ENCODE peak calls at places on chromosomes 11 and 22, in nine cellular contexts. W is colonic mucosa; D is A549; P is RWPE2; S is CD4-positive, CD25-positive, alpha-beta regulatory T cell; L is IMR-90; T is hepatocyte; J is upper lobe of right lung; E is adrenal gland. G is an unnamed sample. For H3K4me1, the result is how much of the 10 kb centered on the place peaks cover.

GRCh38 chr11:129308241-129308865 is 67.3 kb upstream of the BARX2 start:
- DNase-seq in W (no peak), D (no peak), P (no peak), S (no peak), L (no peak), T (no peak), J (no peak), E (no peak), G (no peak)

GRCh38 chr22:17247832-17248231 is 28.6 kb upstream of the ADA2 start:
- DNase-seq in W (no peak), D (no peak), P (no peak), S (no peak), L (no peak), T (no peak), J (no peak), E (no peak), G (no peak)

GRCh38 chr11:27912916-27913315 is 195.0 kb downstream of the KIF18A start:
- DNase-seq in W (no peak), D (no peak), P (no peak), S (no peak), L (peak), T (no peak), J (no peak), E (no peak), G (no peak)

GRCh38 chr11:75025561-75025960 is 36.8 kb downstream of the NEU3 start:
- DNase-seq in W (no peak), D (no peak), P (no peak), S (no peak), L (no peak), T (no peak), J (no peak), E (no peak), G (no peak)

GRCh38 chr11:128716231-128716630 is 22.4 kb downstream of the FLI1 start:
- DNase-seq in W (no peak), D (no peak), P (no peak), S (no peak), L (no peak), T (peak), J (no peak), E (no peak), G (no peak)

GRCh38 chr11:120409655-120410054 is 73.4 kb downstream of the ARHGEF12 start:
- DNase-seq in W (no peak), D (no peak), P (no peak), S (no peak), L (peak), T (no peak), J (no peak), E (no peak), G (no peak)

GRCh38 chr11:8290122-8290810 is 26.6 kb upstream of the LMO1 start:
- DNase-seq in W (peak), D (no peak), P (no peak), S (no peak), L (no peak), T (no peak), J (no peak), E (peak), G (peak)

GRCh38 chr11:66100272-66101037 is 30.4 kb downstream of the PACS1 start:
- DNase-seq in W (peak), D (peak), P (no peak), S (peak), L (no peak), T (no peak), J (peak), E (peak), G (peak)

GRCh38 chr11:78228467-78228866 is 39.7 kb downstream of the USP35 start:
- DNase-seq in W (peak), D (peak), P (no peak), S (peak), L (peak), T (peak), J (no peak), E (peak), G (no peak)

GRCh38 chr22:46180370-46181137 is 30.2 kb downstream of the PPARA start:
- DNase-seq in W (no peak), D (no peak), P (no peak), S (no peak), L (no peak), T (no peak), J (no peak), E (peak), G (no peak)

GRCh38 chr22:46179748-46180147 is 29.4 kb downstream of the PPARA start:
- DNase-seq in W (no peak), D (no peak), P (no peak), S (no peak), L (no peak), T (no peak), J (no peak), E (no peak), G (no peak)

GRCh38 chr22:46185263-46185662 is 34.9 kb downstream of the PPARA start:
- DNase-seq in W (no peak), D (no peak), P (no peak), S (no peak), L (no peak), T (no peak), J (no peak), E (no peak), G (no peak)

GRCh38 chr22:46187862-46188261 is 37.5 kb downstream of the PPARA start:
- DNase-seq in W (no peak), D (no peak), P (no peak), S (no peak), L (no peak), T (no peak), J (no peak), E (no peak), G (no peak)

GRCh38 chr22:46183733-46184132 is 33.4 kb downstream of the PPARA start:
- DNase-seq in W (no peak), D (no peak), P (no peak), S (no peak), L (no peak), T (no peak), J (no peak), E (peak), G (no peak)
- H3K27ac ChIP-seq in W (no peak), D (no peak), P (no peak), S (no peak), L (no peak), T (no peak), J (no peak), E (no peak), G (no peak)

DNA sequence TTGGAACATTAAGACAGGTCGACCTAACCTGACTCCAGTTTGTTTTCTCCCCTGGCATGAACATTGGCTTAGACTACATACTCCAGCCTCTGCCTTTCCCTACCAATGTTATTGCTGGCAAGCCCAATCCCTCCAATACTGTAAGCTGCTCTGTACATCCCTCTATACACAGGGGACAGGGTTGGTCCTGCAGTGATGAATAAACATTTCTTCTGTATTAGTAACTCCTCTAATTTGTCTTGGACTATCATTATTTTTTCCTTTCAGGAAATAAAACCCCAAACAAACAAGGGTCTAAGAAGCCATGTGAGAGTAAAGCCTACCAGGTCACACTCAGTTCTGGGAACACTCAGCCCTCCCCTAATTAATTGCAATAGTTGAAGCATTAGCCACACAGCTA is 35.1 kb upstream of the FJX1 start:
- DNase-seq in W (no peak), D (no peak), P (no peak), S (no peak), L (peak), T (no peak), J (no peak), E (no peak), G (no peak)
- H3K4me1 ChIP-seq in W (under half), D (under half), P (under half), S (under half), L (under half), T (under half), J (under half), E (under half), G (under half)

DNA sequence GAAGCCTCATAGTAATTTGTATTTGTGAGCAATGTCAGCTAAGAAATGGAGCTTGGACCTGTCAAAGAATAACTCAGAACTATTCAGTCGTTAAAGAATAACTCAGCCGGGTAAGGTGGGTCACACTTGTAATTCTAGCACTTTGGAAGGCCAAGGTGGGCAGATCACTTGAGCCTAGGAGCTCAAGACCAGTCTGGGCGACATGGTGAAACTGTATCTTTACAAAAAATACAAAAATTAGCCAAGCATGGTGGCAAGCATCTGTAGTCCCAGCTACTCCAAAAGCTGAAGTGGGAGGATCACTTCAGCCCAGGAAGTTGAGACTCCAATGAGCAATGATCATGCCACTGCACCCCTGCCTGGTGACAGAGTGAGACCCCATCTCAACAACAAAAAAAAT is 1526.5 kb downstream of the LRRC4C start:
- DNase-seq in W (no peak), D (no peak), P (no peak), S (no peak), L (no peak), T (no peak), J (no peak), E (no peak), G (no peak)
- H3K4me3 ChIP-seq in W (no peak), D (no peak), P (no peak), S (no peak), L (no peak), T (no peak), J (no peak), E (no peak), G (no peak)

GRCh38 chr11:64764753-64765152 is 5.0 kb upstream of the PYGM start:
- DNase-seq in W (no peak), D (no peak), P (no peak), S (no peak), L (no peak), T (no peak), J (peak), E (no peak), G (no peak)
- H3K27ac ChIP-seq in W (peak), D (no peak), P (peak), S (peak), L (no peak), T (no peak), J (no peak), E (peak), G (peak)

G was measured in tibial artery.